ENCODE peak calls at places on chromosomes 6 and 20, in nine cellular contexts. T is OCI-LY7; S is GM23338; C is mesendoderm; I is NT2/D1; R is naive thymus-derived CD4-positive, alpha-beta T cell; B is BE2C; J is IMR-90; G is mammary epithelial cell. U is an unnamed sample. For H3K4me1, the result is how much of the 10 kb centered on the place peaks cover.

GRCh38 chr20:46998497-46999190 is 104.0 kb downstream of the EYA2 start:
- DNase-seq in T (no peak), S (peak), C (peak), I (peak), R (no peak), B (no peak), J (no peak), G (no peak), U (peak)

GRCh38 chr6:36954262-36954931 is at the start of gene PI16:
- DNase-seq in T (no peak), S (no peak), C (no peak), I (no peak), R (no peak), B (no peak), J (no peak), G (no peak), U (peak)

GRCh38 chr6:46925563-46926253 is 4.0 kb upstream of the ADGRF5 start:
- DNase-seq in T (no peak), S (no peak), C (no peak), I (no peak), R (no peak), B (no peak), J (peak), G (peak), U (no peak)

GRCh38 chr6:25026723-25027122 is 91.0 kb upstream of the RIPOR2 start:
- DNase-seq in T (peak), S (no peak), C (peak), I (no peak), R (no peak), B (no peak), J (no peak), G (no peak), U (peak)

GRCh38 chr6:74936886-74937285 is 269.0 kb downstream of the COL12A1 start:
- DNase-seq in T (no peak), S (no peak), C (peak), I (no peak), R (no peak), B (no peak), J (peak), G (peak), U (no peak)

GRCh38 chr6:158708239-158708638 is 58.4 kb downstream of the SYTL3 start:
- DNase-seq in T (no peak), S (no peak), C (peak), I (no peak), R (no peak), B (no peak), J (peak), G (no peak), U (peak)

GRCh38 chr6:54204921-54205511 is 93.8 kb downstream of the MLIP start:
- DNase-seq in T (no peak), S (no peak), C (peak), I (no peak), R (no peak), B (no peak), J (no peak), G (no peak), U (no peak)

GRCh38 chr6:138526822-138527235 is 27.5 kb upstream of the NHSL1 start:
- DNase-seq in T (no peak), S (no peak), C (no peak), I (no peak), R (no peak), B (no peak), J (no peak), G (no peak), U (no peak)

GRCh38 chr6:148263010-148263409 is 79.6 kb upstream of the SASH1 start:
- DNase-seq in T (no peak), S (no peak), C (no peak), I (no peak), R (no peak), B (no peak), J (no peak), G (peak), U (no peak)

GRCh38 chr6:169810066-169810989 is 58.9 kb downstream of the ERMARD start:
- DNase-seq in T (peak), S (peak), C (peak), I (no peak), R (no peak), B (no peak), J (no peak), G (no peak), U (peak)

GRCh38 chr6:27452496-27452897 is 20.4 kb downstream of the ZNF184 start:
- DNase-seq in T (peak), S (no peak), C (peak), I (no peak), R (no peak), B (no peak), J (peak), G (no peak), U (no peak)

GRCh38 chr6:9257215-9257614 is 821.9 kb upstream of the SLC35B3 start:
- DNase-seq in T (no peak), S (no peak), C (no peak), I (no peak), R (no peak), B (no peak), J (no peak), G (no peak), U (no peak)

GRCh38 chr6:13303668-13304017 is 24.7 kb downstream of the TBC1D7 start:
- DNase-seq in T (peak), S (no peak), C (no peak), I (no peak), R (no peak), B (no peak), J (peak), G (no peak), U (no peak)

GRCh38 chr6:154909821-154910220 is 85.3 kb upstream of the TIAM2 start:
- DNase-seq in T (no peak), S (peak), C (no peak), I (no peak), R (no peak), B (no peak), J (peak), G (no peak), U (no peak)

GRCh38 chr6:159324599-159324998 is 155.4 kb downstream of the FNDC1 start:
- DNase-seq in T (no peak), S (no peak), C (no peak), I (no peak), R (no peak), B (no peak), J (no peak), G (no peak), U (no peak)

GRCh38 chr6:168468046-168468445 is 27.1 kb downstream of the SMOC2 start:
- DNase-seq in T (no peak), S (no peak), C (no peak), I (no peak), R (no peak), B (no peak), J (no peak), G (no peak), U (no peak)

GRCh38 chr6:99492137-99492536 is 23.1 kb downstream of the USP45 start:
- DNase-seq in T (no peak), S (no peak), C (no peak), I (no peak), R (no peak), B (no peak), J (no peak), G (no peak), U (no peak)

GRCh38 chr20:43541214-43541613 is 17.6 kb upstream of the SGK2 start:
- DNase-seq in T (no peak), S (no peak), C (no peak), I (no peak), R (no peak), B (no peak), J (peak), G (peak), U (no peak)

DNA sequence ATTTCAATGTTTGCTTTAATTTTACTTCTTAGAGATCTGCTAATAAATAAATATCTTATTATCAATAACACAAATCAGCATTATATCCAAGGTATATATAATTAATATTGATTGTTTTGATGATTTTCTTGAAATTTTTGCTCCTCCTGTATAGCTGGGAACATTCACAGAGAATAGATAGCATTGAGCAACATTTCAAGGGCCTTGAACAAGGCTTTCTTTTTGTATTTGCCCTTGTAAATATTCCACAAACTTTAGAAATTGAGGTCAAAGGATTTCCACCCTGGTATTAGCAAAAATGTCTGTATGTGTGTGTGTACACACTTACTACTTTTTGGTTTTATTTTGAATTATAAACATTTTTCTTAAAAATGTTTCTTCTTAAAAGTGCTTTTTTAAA is 205.6 kb downstream of the EYA4 start:
- DNase-seq in T (no peak), S (no peak), C (no peak), I (no peak), R (no peak), B (no peak), J (no peak), G (no peak), U (no peak)
- H3K4me1 ChIP-seq in T (under half), S (under half), C (under half), I (under half), R (under half), B (under half), J (under half), G (under half), U (under half)

GRCh38 chr6:31657406-31658157 is 1.9 kb downstream of the APOM start:
- DNase-seq in T (no peak), S (no peak), C (no peak), I (no peak), R (peak), B (no peak), J (no peak), G (no peak), U (no peak)
- H3K4me1 ChIP-seq in T (under half), S (under half), C (under half), I (under half), R (under half), B (under half), J (under half), G (under half), U (under half)

GRCh38 chr6:43705996-43706395 is 18.4 kb upstream of the MRPS18A start:
- DNase-seq in T (peak), S (no peak), C (no peak), I (no peak), R (no peak), B (no peak), J (peak), G (no peak), U (no peak)
- H3K4me1 ChIP-seq in T (half or more), S (under half), C (under half), I (under half), R (under half), B (under half), J (under half), G (under half), U (under half)

DNA sequence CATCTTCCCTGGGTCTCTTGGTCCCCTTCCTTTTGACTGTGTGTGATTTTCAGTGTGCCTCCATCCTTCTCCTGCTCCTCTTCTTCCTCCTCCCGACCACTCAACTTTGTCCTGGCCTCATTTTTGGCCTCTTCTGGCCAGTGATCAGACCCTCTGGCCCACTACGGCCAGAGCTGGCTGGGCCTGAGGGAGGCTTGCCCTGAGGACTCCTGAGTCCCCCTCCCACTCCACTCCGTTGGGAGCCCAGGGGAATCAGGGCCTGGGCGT is 910 bp upstream of the DDR1 start:
- DNase-seq in T (no peak), S (no peak), C (no peak), I (no peak), R (no peak), B (no peak), J (no peak), G (no peak), U (no peak)
- H3K4me1 ChIP-seq in T (half or more), S (half or more), C (under half), I (under half), R (under half), B (under half), J (under half), G (half or more), U (under half)

DNA sequence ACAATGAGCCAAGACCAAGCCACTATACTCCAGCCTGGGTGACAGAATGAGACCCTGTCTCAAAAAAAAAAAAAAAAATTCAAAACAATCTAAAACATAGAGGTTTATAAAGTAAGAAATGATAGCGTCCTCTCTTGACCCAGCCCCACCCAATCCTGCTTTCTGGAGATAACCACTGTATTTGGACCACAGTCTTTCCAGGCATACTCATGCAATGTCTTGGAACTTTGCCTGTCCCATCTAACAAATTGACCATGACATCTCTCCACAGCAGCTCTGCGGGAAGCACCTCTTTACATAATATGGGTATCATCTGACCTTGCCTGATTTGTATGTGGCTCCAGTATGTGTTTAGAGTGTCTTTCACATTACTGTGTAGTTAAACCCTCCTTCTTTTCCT is 9.1 kb upstream of the SHLD1 start:
- DNase-seq in T (no peak), S (no peak), C (no peak), I (no peak), R (no peak), B (no peak), J (peak), G (no peak), U (no peak)
- H3K4me1 ChIP-seq in T (under half), S (under half), C (under half), I (under half), R (under half), B (under half), J (under half), G (under half), U (under half)

GRCh38 chr20:59402697-59403096 is 102.3 kb downstream of the EDN3 start:
- DNase-seq in T (no peak), S (no peak), C (peak), I (no peak), R (peak), B (no peak), J (no peak), G (no peak), U (no peak)

GRCh38 chr20:59405226-59405815 is 104.9 kb downstream of the EDN3 start:
- DNase-seq in T (no peak), S (peak), C (no peak), I (no peak), R (no peak), B (no peak), J (no peak), G (no peak), U (no peak)

GRCh38 chr20:59404749-59405148 is 104.3 kb downstream of the EDN3 start:
- DNase-seq in T (no peak), S (no peak), C (no peak), I (no peak), R (no peak), B (no peak), J (no peak), G (no peak), U (no peak)

GRCh38 chr20:59403962-59404314 is 103.5 kb downstream of the EDN3 start:
- DNase-seq in T (no peak), S (no peak), C (no peak), I (no peak), R (no peak), B (no peak), J (no peak), G (no peak), U (no peak)

DNA sequence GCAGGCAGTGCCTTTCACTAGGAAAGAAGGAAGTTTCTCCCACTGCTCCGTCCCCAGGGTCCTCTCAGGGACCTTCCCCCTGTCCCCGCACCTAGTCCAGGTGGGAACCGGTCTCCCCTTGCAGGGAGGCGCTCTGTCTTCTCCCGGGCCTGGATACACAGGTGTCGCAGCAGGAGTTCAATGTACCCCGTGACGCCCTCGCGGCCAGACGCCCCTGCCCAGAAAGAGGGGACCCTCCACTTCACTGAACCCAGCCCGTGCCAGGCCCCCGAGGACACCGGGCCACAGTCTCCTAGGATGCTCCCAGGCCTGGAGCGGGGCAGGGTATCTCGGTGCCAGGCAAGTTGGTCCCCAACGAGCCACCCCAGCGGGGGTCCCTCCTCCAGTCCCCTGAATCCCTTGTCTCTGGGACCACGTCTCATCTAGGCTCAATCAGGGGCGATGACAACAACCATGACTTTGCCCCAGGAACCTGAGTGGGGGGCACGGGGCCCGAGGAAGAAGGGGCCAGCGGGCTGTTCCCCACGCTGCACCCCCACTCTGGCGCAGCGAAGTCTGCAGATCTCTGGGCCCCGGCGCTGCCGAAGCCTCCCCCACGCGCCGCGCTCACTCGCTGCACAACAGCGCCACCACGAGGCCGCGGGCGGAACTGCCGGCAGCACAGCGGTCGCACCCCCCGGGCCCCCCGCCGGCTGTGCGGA is 103.0 kb downstream of the EDN3 start:
- DNase-seq in T (peak), S (peak), C (peak), I (no peak), R (peak), B (peak), J (no peak), G (no peak), U (peak)
- H3K4me1 ChIP-seq in T (under half), S (under half), C (under half), I (under half), R (under half), B (under half), J (under half), G (under half), U (under half)

GRCh38 chr6:5746392-5747140 is 260.2 kb downstream of the NRN1 start:
- DNase-seq in T (no peak), S (peak), C (peak), I (peak), R (no peak), B (peak), J (no peak), G (no peak), U (peak)
- H3K4me1 ChIP-seq in T (under half), S (under half), C (under half), I (under half), R (under half), B (under half), J (under half), G (under half), U (under half)

DNA sequence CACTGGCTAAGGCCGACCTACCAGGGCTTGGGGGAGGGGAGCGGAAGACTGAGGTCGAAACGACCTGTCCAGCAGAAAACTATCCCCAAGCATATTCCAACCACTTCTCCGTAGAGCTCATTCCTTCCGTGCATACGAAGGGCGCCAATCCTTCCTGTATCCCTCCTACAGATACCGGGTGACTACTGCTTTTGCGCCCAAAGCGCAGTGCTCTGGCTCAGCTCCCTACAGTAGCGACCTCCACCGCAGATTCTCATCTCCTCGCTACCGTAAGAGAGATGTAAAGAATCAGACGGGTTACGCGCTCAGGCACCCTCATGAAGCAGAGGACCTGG is 666 bp upstream of the NNAT start:
- DNase-seq in T (no peak), S (no peak), C (no peak), I (no peak), R (no peak), B (no peak), J (no peak), G (no peak), U (no peak)
- H3K4me1 ChIP-seq in T (under half), S (half or more), C (under half), I (under half), R (under half), B (under half), J (under half), G (under half), U (under half)

GRCh38 chr6:143698329-143698728 is 20.6 kb downstream of the PHACTR2 start:
- DNase-seq in T (no peak), S (no peak), C (no peak), I (no peak), R (no peak), B (no peak), J (no peak), G (no peak), U (no peak)
- H3K4me1 ChIP-seq in T (under half), S (half or more), C (under half), I (under half), R (under half), B (under half), J (under half), G (under half), U (under half)

GRCh38 chr20:63929071-63929470 is 27.1 kb downstream of the UCKL1 start:
- DNase-seq in T (no peak), S (no peak), C (no peak), I (no peak), R (no peak), B (no peak), J (no peak), G (no peak), U (no peak)

GRCh38 chr20:63932606-63933160 is 23.5 kb downstream of the UCKL1 start:
- DNase-seq in T (no peak), S (no peak), C (peak), I (no peak), R (no peak), B (no peak), J (no peak), G (no peak), U (peak)

GRCh38 chr20:63931735-63932134 is 24.5 kb downstream of the UCKL1 start:
- DNase-seq in T (no peak), S (no peak), C (no peak), I (no peak), R (no peak), B (no peak), J (no peak), G (no peak), U (no peak)

GRCh38 chr20:63933646-63934045 is 22.6 kb downstream of the UCKL1 start:
- DNase-seq in T (no peak), S (no peak), C (no peak), I (no peak), R (no peak), B (no peak), J (no peak), G (no peak), U (no peak)

DNA sequence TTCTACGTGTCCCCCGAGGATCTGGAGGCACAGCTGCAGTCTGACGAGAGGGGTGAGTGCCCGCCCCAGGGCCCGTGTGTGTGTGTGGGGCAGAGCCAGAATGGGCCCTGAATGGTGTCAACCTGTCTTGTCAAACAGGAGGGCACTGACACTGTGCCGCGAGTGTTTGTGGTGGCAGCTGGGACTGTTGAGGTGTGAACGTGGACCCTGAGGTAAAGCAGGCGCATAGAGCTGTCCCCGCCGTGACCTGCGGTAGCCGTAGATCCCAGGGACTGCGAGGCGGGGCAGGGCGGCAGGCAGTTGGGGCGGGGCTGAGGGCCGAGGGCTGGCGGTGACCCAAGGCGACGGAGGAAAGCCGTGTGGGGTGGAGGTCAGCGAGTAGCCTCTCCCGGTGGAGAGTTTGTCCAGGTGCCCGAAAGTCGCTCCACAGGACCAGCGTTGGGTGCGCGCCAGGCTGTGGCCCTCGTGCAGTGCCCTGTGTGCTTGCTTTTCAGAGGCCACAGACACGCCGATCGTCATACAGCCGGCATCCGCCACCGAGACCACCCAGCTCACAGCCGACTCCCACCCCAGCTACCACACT is 25.2 kb downstream of the UCKL1 start:
- DNase-seq in T (no peak), S (no peak), C (no peak), I (no peak), R (no peak), B (no peak), J (no peak), G (no peak), U (no peak)
- H3K4me1 ChIP-seq in T (under half), S (under half), C (under half), I (under half), R (under half), B (under half), J (under half), G (under half), U (under half)

U was measured in endodermal cell.